ENCODE peak calls at places on chromosomes 1 and 21, in nine cellular contexts. P, Q, Z, I, L, G, W, T and D are unnamed samples.

GRCh38 chr21:39020751-39021474 is 162.3 kb downstream of the PSMG1 start:
- DNase-seq in T (no peak), G (peak), L (no peak), I (no peak), Q (no peak), W (peak), Z (no peak), P (peak), D (peak)

GRCh38 chr1:9252999-9253398 is 18.4 kb downstream of the H6PD start:
- DNase-seq in Z (no peak), P (no peak), T (peak), G (no peak), W (no peak), L (no peak), I (peak), Q (no peak), D (no peak)

GRCh38 chr1:11738096-11738495 is 2.2 kb downstream of the AGTRAP start:
- DNase-seq in Z (no peak), I (no peak), W (no peak), P (no peak), Q (no peak), G (no peak), L (no peak), T (no peak), D (no peak)

GRCh38 chr1:162016616-162017015 is 7.1 kb downstream of the OLFML2B start:
- DNase-seq in P (peak), Z (no peak), T (no peak), G (no peak), L (no peak), W (no peak), I (no peak), Q (peak), D (no peak)

GRCh38 chr1:22846453-22846852 is 126.2 kb downstream of the LACTBL1 start:
- DNase-seq in T (no peak), Q (no peak), L (no peak), G (no peak), Z (no peak), I (no peak), W (no peak), P (no peak), D (no peak)

GRCh38 chr1:238336531-238336930 is 445.8 kb upstream of the ZP4 start:
- DNase-seq in T (no peak), L (no peak), I (no peak), W (no peak), Z (no peak), P (peak), Q (no peak), G (no peak), D (no peak)

GRCh38 chr1:215601276-215601675 is 34.2 kb downstream of the KCTD3 start:
- DNase-seq in W (no peak), G (no peak), Z (no peak), P (no peak), I (no peak), T (no peak), Q (no peak), L (no peak), D (no peak)

GRCh38 chr1:36151133-36151844 is 2.0 kb upstream of the TRAPPC3 start:
- DNase-seq in I (no peak), W (no peak), G (no peak), T (no peak), Z (no peak), L (no peak), Q (no peak), P (no peak), D (no peak)

GRCh38 chr1:204909109-204909508 is 38.4 kb downstream of the NFASC start:
- DNase-seq in W (no peak), I (no peak), G (no peak), L (no peak), Q (no peak), T (no peak), Z (no peak), P (no peak), D (no peak)

GRCh38 chr1:205088341-205088740 is 4.1 kb upstream of the TMEM81 start:
- DNase-seq in L (no peak), Z (no peak), I (no peak), T (no peak), W (peak), P (no peak), Q (no peak), G (peak), D (no peak)

GRCh38 chr1:221435510-221435909 is 306.4 kb downstream of the DUSP10 start:
- DNase-seq in G (peak), Q (no peak), T (peak), L (no peak), P (peak), I (no peak), Z (no peak), W (peak), D (peak)